ENCODE peak calls at places on chromosomes 4 and X, in four cellular contexts. X is body of pancreas; T is CD4-positive, CD25-positive, alpha-beta regulatory T cell; N is astrocyte of the cerebellum. J is an unnamed sample.

GRCh38 chr4:183747931-183748664 is 89.0 kb downstream of the TRAPPC11 start:
- DNase-seq in T (no peak), N (no peak), X (peak), J (no peak)

GRCh38 chrX:149830192-149830873 is 48.6 kb downstream of the MAGEA9 start:
- DNase-seq in N (no peak), T (no peak), X (no peak), J (no peak)

GRCh38 chrX:124328765-124329164 is 3.7 kb upstream of the TEX13D start:
- DNase-seq in X (no peak), N (no peak), T (no peak), J (no peak)

GRCh38 chrX:23434356-23434884 is 99.8 kb downstream of the PTCHD1 start:
- DNase-seq in X (peak), N (peak), T (no peak), J (no peak)

GRCh38 chrX:118564498-118564897 is 68.9 kb downstream of the DOCK11 start:
- DNase-seq in T (no peak), X (no peak), N (no peak), J (no peak)

GRCh38 chrX:34918856-34919255 is 23.7 kb upstream of the FAM47B start:
- DNase-seq in T (no peak), N (peak), X (peak), J (no peak)

GRCh38 chrX:47991263-47992092 is 12.3 kb downstream of the ZNF182 start:
- DNase-seq in N (peak), X (no peak), T (no peak), J (no peak)

GRCh38 chrX:131821945-131822622 is 201.0 kb upstream of the STK26 start:
- DNase-seq in X (no peak), T (no peak), N (peak), J (no peak)

GRCh38 chrX:79195027-79195426 is 50.5 kb downstream of the GPR174 start:
- DNase-seq in N (no peak), X (no peak), T (no peak), J (no peak)

J was measured in germinal center.